ENCODE peak calls at places on chromosomes 11 and 22, in six cellular contexts. W is GM12878; L is HCT116; O is CD8-positive, alpha-beta memory T cell; B is hepatocyte; H is upper lobe of right lung. F is an unnamed sample.

GRCh38 chr22:30325065-30325720 is 1.5 kb downstream of the TBC1D10A start:
- DNase-seq in L (no peak), O (no peak), W (no peak), H (no peak), B (peak), F (no peak)

GRCh38 chr11:130671801-130672700 is 223.6 kb downstream of the ADAMTS15 start:
- DNase-seq in W (no peak), B (peak), L (no peak), O (no peak), H (no peak), F (no peak)

GRCh38 chr11:48154162-48154561 is 62.4 kb upstream of the OR4B1 start:
- DNase-seq in B (no peak), H (no peak), L (no peak), O (no peak), W (no peak), F (no peak)

GRCh38 chr22:30188911-30189310 is 57.6 kb downstream of the LIF start:
- DNase-seq in B (no peak), L (no peak), W (no peak), H (no peak), O (no peak), F (no peak)

GRCh38 chr11:66691311-66691980 is 13.8 kb upstream of the RBM4B start:
- DNase-seq in W (no peak), L (no peak), H (peak), O (peak), B (no peak), F (no peak)

GRCh38 chr11:130198292-130198691 is 38.7 kb downstream of the ST14 start:
- DNase-seq in W (no peak), O (no peak), L (no peak), H (no peak), B (no peak), F (no peak)

GRCh38 chr11:118217575-118217974 is 7.2 kb downstream of the JAML start:
- DNase-seq in O (no peak), L (no peak), H (no peak), B (no peak), W (no peak), F (no peak)

GRCh38 chr22:19522881-19523239 is 1.4 kb downstream of the CLDN5 start:
- DNase-seq in H (no peak), O (no peak), W (no peak), L (no peak), B (no peak), F (no peak)

GRCh38 chr11:77619576-77620198 is 17.9 kb downstream of the CLNS1A start:
- DNase-seq in L (peak), O (no peak), W (peak), B (peak), H (no peak), F (no peak)

DNA sequence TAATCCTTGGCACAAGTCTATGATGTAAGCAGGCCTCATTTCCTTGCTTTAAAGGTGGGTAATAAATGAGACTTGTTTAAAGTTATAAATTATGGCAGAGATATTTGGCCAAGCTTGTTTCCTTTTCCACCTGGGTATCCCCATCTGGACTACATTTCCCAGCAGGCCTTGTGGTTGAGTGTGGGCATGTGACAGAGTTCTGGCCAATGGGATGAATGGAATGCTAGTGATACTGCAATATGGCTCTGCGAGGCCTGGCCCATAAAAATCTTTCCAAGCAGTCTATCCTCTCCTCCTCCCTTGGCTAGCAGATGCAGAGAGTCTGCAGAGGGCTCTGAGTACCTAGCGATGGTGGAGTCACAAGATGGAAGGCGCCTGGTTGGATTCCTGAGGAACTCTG is 102.5 kb downstream of the TIMP3 start:
- DNase-seq in W (no peak), H (no peak), O (no peak), L (peak), B (peak), F (no peak)
- H3K27ac ChIP-seq in W (no peak), H (no peak), O (no peak), L (no peak), B (no peak), F (no peak)

GRCh38 chr11:9273430-9274336 is 8.5 kb upstream of the DENND5A start:
- DNase-seq in O (no peak), L (no peak), W (no peak), B (no peak), H (no peak), F (no peak)
- H3K27ac ChIP-seq in O (no peak), L (no peak), W (no peak), B (no peak), H (no peak), F (no peak)

GRCh38 chr11:33490842-33491370 is 209.7 kb downstream of the C11orf91 start:
- DNase-seq in L (no peak), H (no peak), O (no peak), B (no peak), W (no peak), F (no peak)

GRCh38 chr11:33488971-33489370 is 211.7 kb downstream of the C11orf91 start:
- DNase-seq in W (no peak), O (no peak), L (no peak), H (no peak), B (no peak), F (no peak)

DNA sequence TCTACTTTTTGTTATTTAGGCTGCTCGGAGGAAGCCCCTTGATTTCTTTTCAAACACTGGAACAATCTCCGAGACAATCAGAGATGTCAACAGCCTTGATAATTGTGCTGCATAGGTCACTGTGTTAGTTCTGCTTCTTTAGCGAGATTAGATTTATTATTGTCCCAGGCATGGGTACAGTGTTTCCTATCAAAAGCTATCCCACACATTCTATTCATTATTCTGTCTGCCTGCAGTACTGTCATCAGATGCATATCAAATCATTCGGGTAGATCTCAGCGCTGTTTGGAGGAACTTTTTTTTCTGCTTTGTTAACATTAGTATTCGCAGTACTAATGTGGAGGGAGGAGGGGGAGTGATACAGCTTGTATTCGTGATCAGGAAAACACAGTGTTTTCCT is 208.1 kb downstream of the C11orf91 start:
- DNase-seq in L (no peak), W (no peak), H (no peak), O (no peak), B (no peak), F (no peak)
- H3K27ac ChIP-seq in L (no peak), W (no peak), H (no peak), O (no peak), B (no peak), F (no peak)

GRCh38 chr11:899724-900123 is 10.9 kb downstream of the CHID1 start:
- DNase-seq in B (no peak), O (no peak), H (no peak), L (no peak), W (no peak), F (no peak)
- H3K27ac ChIP-seq in B (no peak), O (no peak), H (no peak), L (no peak), W (no peak), F (no peak)

GRCh38 chr22:40122792-40123191 is 54.9 kb upstream of the TNRC6B start:
- DNase-seq in O (no peak), W (no peak), B (no peak), L (no peak), H (no peak), F (no peak)

GRCh38 chr22:40123387-40123786 is 54.3 kb upstream of the TNRC6B start:
- DNase-seq in O (no peak), W (no peak), H (no peak), L (no peak), B (no peak), F (no peak)

GRCh38 chr22:40121463-40121862 is 56.3 kb upstream of the TNRC6B start:
- DNase-seq in W (no peak), L (no peak), H (no peak), O (no peak), B (no peak), F (no peak)

GRCh38 chr22:40118979-40119378 is 58.7 kb upstream of the TNRC6B start:
- DNase-seq in O (no peak), B (no peak), W (no peak), L (no peak), H (no peak), F (no peak)

GRCh38 chr22:40120783-40121182 is 56.9 kb upstream of the TNRC6B start:
- DNase-seq in L (no peak), W (no peak), B (no peak), H (no peak), O (no peak), F (no peak)
- H3K27ac ChIP-seq in L (no peak), W (no peak), B (no peak), H (no peak), O (no peak), F (no peak)

GRCh38 chr11:733072-733471 is 14.2 kb upstream of the TALDO1 start:
- DNase-seq in B (no peak), W (no peak), L (no peak), O (no peak), H (no peak), F (no peak)

GRCh38 chr11:737366-737765 is 9.9 kb upstream of the TALDO1 start:
- DNase-seq in H (no peak), L (no peak), W (no peak), B (no peak), O (no peak), F (no peak)

GRCh38 chr11:742156-742546 is 5.1 kb upstream of the TALDO1 start:
- DNase-seq in L (no peak), H (no peak), W (no peak), B (no peak), O (no peak), F (no peak)

DNA sequence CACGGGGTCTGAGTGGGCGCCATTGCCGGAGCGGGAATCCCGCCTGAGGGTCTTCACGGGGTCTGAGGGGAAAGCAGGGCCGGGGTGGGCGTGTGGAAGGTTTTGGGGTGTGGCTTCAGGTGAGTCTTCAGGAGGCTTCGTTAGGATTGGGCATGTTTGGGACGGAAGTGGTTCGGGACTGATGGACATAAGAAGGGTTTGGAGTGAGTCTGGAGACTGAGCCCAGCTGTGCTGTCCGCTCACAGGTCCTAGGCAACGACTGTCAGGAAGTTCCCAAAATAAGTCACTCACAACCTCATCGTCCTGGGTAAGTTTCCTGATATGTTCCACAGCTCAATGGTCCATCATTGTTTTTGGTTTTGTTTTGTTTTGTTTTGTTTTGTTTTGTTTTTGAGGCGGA is 10.8 kb upstream of the TALDO1 start:
- DNase-seq in H (no peak), L (no peak), O (no peak), B (no peak), W (no peak), F (no peak)
- H3K27ac ChIP-seq in H (no peak), L (no peak), O (no peak), B (no peak), W (no peak), F (no peak)

DNA sequence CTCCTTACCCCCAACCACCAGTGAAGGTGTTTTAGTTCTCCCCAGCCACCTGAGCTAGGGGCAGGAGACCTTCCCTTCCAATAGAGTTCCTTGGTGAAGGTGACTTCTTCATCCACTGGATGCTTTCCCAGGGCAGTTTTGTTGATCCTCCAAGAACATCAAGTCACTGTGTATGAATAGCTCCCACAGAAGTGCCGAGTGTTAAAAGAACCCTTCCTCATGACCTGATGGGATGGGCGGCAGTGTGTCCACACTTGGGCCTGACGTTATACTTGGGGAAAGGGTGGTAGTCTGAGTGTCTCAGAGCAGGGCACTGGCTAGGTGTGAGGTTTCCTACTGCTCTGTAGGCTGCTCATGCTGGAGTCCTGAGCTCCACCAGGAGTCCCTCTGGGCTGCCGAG is 7.5 kb upstream of the LYVE1 start:
- DNase-seq in W (no peak), B (no peak), H (no peak), O (no peak), L (no peak), F (no peak)
- H3K27ac ChIP-seq in W (no peak), B (no peak), H (no peak), O (no peak), L (no peak), F (no peak)

GRCh38 chr11:115964091-115964490 is 459.9 kb upstream of the CADM1 start:
- DNase-seq in O (no peak), H (no peak), B (no peak), L (no peak), W (no peak), F (no peak)

GRCh38 chr11:115959098-115959497 is 454.9 kb upstream of the CADM1 start:
- DNase-seq in O (no peak), B (no peak), L (no peak), H (no peak), W (no peak), F (no peak)

GRCh38 chr11:115965754-115966504 is 461.7 kb upstream of the CADM1 start:
- DNase-seq in O (no peak), H (peak), W (no peak), B (no peak), L (no peak), F (no peak)

GRCh38 chr11:115961168-115962003 is 457.2 kb upstream of the CADM1 start:
- DNase-seq in B (peak), L (no peak), O (no peak), W (no peak), H (no peak), F (no peak)

GRCh38 chr11:115963170-115963569 is 459.0 kb upstream of the CADM1 start:
- DNase-seq in L (no peak), H (no peak), W (no peak), B (no peak), O (no peak), F (no peak)
- H3K27ac ChIP-seq in L (no peak), H (no peak), W (no peak), B (no peak), O (no peak), F (no peak)

DNA sequence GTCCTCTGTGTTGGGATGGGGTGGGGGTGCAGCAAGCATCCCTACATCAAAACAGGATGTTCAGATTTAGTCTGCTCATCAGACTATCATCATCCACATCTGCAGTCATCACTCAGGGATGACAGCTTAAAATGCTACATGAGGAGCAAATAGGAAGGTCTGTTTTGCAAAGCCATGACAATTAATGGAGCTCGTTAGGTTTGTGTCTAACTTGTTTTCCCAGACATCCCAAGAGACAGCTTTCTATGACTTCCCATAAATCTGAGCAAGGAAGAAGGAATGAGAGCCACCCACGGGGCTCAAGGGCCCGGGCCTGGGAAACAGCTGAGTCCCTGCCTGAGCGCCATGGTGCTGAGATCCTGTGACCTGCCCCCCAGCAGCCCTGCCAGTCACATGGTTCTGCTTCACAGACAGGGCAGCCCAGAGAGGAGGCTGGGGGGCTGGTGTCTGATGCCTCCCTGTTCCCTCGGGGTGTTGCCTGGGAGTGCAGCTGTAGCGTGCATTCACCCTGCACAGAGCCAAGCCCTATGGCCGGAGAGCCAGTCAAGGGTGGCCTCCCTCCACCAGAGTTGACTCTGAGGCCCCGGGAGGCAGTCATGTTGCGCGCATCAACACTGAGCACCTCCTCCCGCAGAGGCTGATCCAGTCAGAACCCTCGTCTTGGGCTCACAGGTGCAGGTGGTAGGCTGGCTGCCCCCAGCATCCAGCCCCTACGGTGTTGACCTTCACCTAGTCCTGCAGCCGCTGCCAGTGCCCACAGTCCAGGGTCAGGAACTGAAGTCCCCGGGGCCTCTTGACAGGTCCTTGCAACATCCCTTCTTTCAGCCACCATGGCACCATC is 12.1 kb downstream of the DERL3 start:
- DNase-seq in O (no peak), W (no peak), L (no peak), H (no peak), B (peak), F (no peak)
- H3K27ac ChIP-seq in O (no peak), W (no peak), L (peak), H (no peak), B (no peak), F (no peak)

GRCh38 chr22:46196268-46196667 is 45.9 kb downstream of the PPARA start:
- DNase-seq in B (no peak), L (no peak), O (no peak), H (no peak), W (no peak), F (no peak)

GRCh38 chr22:46193898-46194310 is 43.6 kb downstream of the PPARA start:
- DNase-seq in H (no peak), W (no peak), B (no peak), L (no peak), O (no peak), F (no peak)

GRCh38 chr22:46195487-46196165 is 45.3 kb downstream of the PPARA start:
- DNase-seq in B (no peak), W (no peak), O (no peak), H (no peak), L (no peak), F (no peak)

GRCh38 chr22:46201059-46201757 is 48.9 kb downstream of the CDPF1 start:
- DNase-seq in W (no peak), L (peak), O (no peak), H (no peak), B (peak), F (no peak)

GRCh38 chr22:46198274-46198673 is 47.9 kb downstream of the PPARA start:
- DNase-seq in O (no peak), B (no peak), W (no peak), H (no peak), L (no peak), F (no peak)
- H3K27ac ChIP-seq in O (no peak), B (no peak), W (no peak), H (no peak), L (no peak), F (no peak)